ENCODE peak calls at places on chromosomes 4 and X, in six cellular contexts. R is dorsolateral prefrontal cortex, O is brain microvascular endothelial cell, Q is HT1080, U is LoVo, M is GM12865. E is an unnamed sample.

GRCh38 chrX:155612312-155613224 is at the start of gene TMLHE:
- DNase-seq in R (peak), U (peak), M (peak), O (peak), Q (peak), E (peak)

GRCh38 chr4:160299608-160300007 is 1196.7 kb downstream of the RAPGEF2 start:
- DNase-seq in M (no peak), R (no peak), O (no peak), Q (no peak), U (no peak), E (no peak)

GRCh38 chrX:147962476-147962875 is 18.7 kb upstream of the FMR1NB start:
- DNase-seq in O (no peak), R (no peak), Q (peak), U (no peak), M (no peak), E (no peak)

GRCh38 chr4:133320576-133321170 is 171.6 kb downstream of the PCDH10 start:
- DNase-seq in M (peak), U (peak), R (no peak), O (peak), Q (peak), E (peak)

GRCh38 chr4:116926631-116927295 is 158.6 kb downstream of the TRAM1L1 start:
- DNase-seq in M (no peak), U (no peak), Q (no peak), R (no peak), O (no peak), E (no peak)

GRCh38 chr4:69934150-69934549 is 3.3 kb downstream of the CSN1S1 start:
- DNase-seq in M (no peak), O (no peak), U (no peak), Q (no peak), R (no peak), E (no peak)

GRCh38 chr4:54192811-54193210 is 36.3 kb upstream of the PDGFRA start:
- DNase-seq in M (no peak), U (no peak), Q (peak), R (no peak), O (no peak), E (no peak)

GRCh38 chr4:66956426-66956825 is 588.9 kb downstream of the CENPC start:
- DNase-seq in R (no peak), U (no peak), O (no peak), M (no peak), Q (no peak), E (no peak)

GRCh38 chr4:121096629-121097028 is 24.3 kb upstream of the NDNF start:
- DNase-seq in U (peak), R (no peak), Q (peak), O (no peak), M (no peak), E (peak)

GRCh38 chrX:9604111-9604907 is 139.5 kb downstream of the TBL1X start:
- DNase-seq in R (peak), O (no peak), U (no peak), M (no peak), Q (no peak), E (no peak)

GRCh38 chr4:44580231-44580630 is 71.2 kb downstream of the YIPF7 start:
- DNase-seq in U (no peak), O (no peak), M (no peak), Q (no peak), R (no peak), E (no peak)

GRCh38 chr4:22593933-22594332 is 78.1 kb upstream of the ADGRA3 start:
- DNase-seq in R (no peak), M (no peak), U (no peak), Q (no peak), O (no peak), E (no peak)

GRCh38 chr4:52824603-52825310 is 37.4 kb upstream of the RASL11B start:
- DNase-seq in U (no peak), Q (no peak), M (no peak), O (no peak), R (no peak), E (peak)

GRCh38 chr4:114087596-114088230 is 108.3 kb upstream of the ARSJ start:
- DNase-seq in M (no peak), R (no peak), U (no peak), O (peak), Q (peak), E (peak)

GRCh38 chrX:104166735-104167436 is 633 bp downstream of the FAM199X start:
- DNase-seq in R (no peak), M (no peak), Q (no peak), O (no peak), U (no peak), E (no peak)

GRCh38 chrX:31228415-31228832 is 156.6 kb upstream of the FTHL17 start:
- DNase-seq in U (no peak), M (peak), O (peak), Q (no peak), R (no peak), E (no peak)

GRCh38 chrX:77442728-77443127 is 4.5 kb upstream of the FGF16 start:
- DNase-seq in U (no peak), M (no peak), Q (peak), O (peak), R (no peak), E (peak)

GRCh38 chr4:137203601-137204000 is 328.7 kb downstream of the PCDH18 start:
- DNase-seq in Q (no peak), R (no peak), U (no peak), M (no peak), O (peak), E (peak)

GRCh38 chrX:154459843-154460242 is 1.8 kb downstream of the PLXNA3 start:
- DNase-seq in U (no peak), R (no peak), O (no peak), Q (no peak), M (no peak), E (no peak)

GRCh38 chr4:48409203-48409602 is 67.9 kb downstream of the SLAIN2 start:
- DNase-seq in Q (no peak), U (no peak), M (no peak), O (no peak), R (no peak), E (no peak)

GRCh38 chr4:26233350-26233749 is 87.5 kb upstream of the RBPJ start:
- DNase-seq in U (no peak), M (no peak), R (no peak), O (no peak), Q (no peak), E (no peak)

GRCh38 chrX:22526339-22526738 is 253.6 kb downstream of the CBLL2 start:
- DNase-seq in M (peak), O (peak), Q (peak), U (no peak), R (no peak), E (no peak)

GRCh38 chr4:111519683-111520082 is 625.6 kb upstream of the FAM241A start:
- DNase-seq in M (no peak), R (no peak), Q (no peak), O (no peak), U (no peak), E (no peak)

GRCh38 chr4:119721878-119722277 is 93.3 kb upstream of the PDE5A start:
- DNase-seq in U (no peak), R (no peak), Q (peak), O (no peak), M (no peak), E (no peak)

GRCh38 chrX:154125356-154126040 is 18.5 kb upstream of the OPN1LW start:
- DNase-seq in M (no peak), U (no peak), R (no peak), Q (no peak), O (no peak), E (no peak)

GRCh38 chrX:154401918-154402621 is 3.9 kb downstream of the RPL10 start:
- DNase-seq in U (no peak), M (peak), O (no peak), R (no peak), Q (peak), E (no peak)

GRCh38 chr4:4578981-4579380 is 37.1 kb upstream of the STX18 start:
- DNase-seq in M (no peak), O (no peak), R (no peak), Q (no peak), U (no peak), E (no peak)

GRCh38 chr4:2305766-2306501 is 44.0 kb upstream of the MXD4 start:
- DNase-seq in R (no peak), M (peak), U (no peak), O (no peak), Q (no peak), E (no peak)

GRCh38 chr4:7842384-7843279 is 97.0 kb downstream of the AFAP1 start:
- DNase-seq in Q (peak), U (peak), R (no peak), O (peak), M (no peak), E (peak)

GRCh38 chr4:150725957-150726523 is 144.1 kb downstream of the MAB21L2 start:
- DNase-seq in O (no peak), M (no peak), Q (no peak), U (no peak), R (no peak), E (no peak)

GRCh38 chrX:110036162-110037033 is 33.5 kb downstream of the TMEM164 start:
- DNase-seq in Q (no peak), O (no peak), U (no peak), M (no peak), R (no peak), E (no peak)

GRCh38 chr4:5773271-5773555 is 62.2 kb downstream of the EVC start:
- DNase-seq in R (no peak), M (no peak), U (no peak), Q (no peak), O (peak), E (peak)

GRCh38 chr4:43132010-43132582 is 239.6 kb downstream of the GRXCR1 start:
- DNase-seq in R (peak), U (peak), O (peak), Q (peak), M (peak), E (peak)

E was measured in astrocyte of the cerebellum.